ENCODE peak calls at places on chromosomes 7 and 10, in four cellular contexts. T is GM12878, E is K562, R is HepG2. S is an unnamed sample.

GRCh38 chr10:104318810-104319684 is 19.2 kb downstream of the ITPRIP start:
- DNase-seq in T (no peak), E (no peak), R (no peak), S (no peak)

GRCh38 chr7:3043544-3044395 is at the start of gene CARD11:
- DNase-seq in R (no peak), T (no peak), E (peak), S (no peak)

GRCh38 chr7:117069379-117069778 is 116.1 kb downstream of the ST7 start:
- DNase-seq in T (peak), E (no peak), R (no peak), S (no peak)

GRCh38 chr7:41097501-41097900 is 605.4 kb downstream of the INHBA start:
- DNase-seq in T (no peak), E (no peak), R (no peak), S (no peak)

GRCh38 chr10:128744092-128744491 is 617.9 kb upstream of the MKI67 start:
- DNase-seq in R (no peak), E (no peak), T (no peak), S (no peak)

GRCh38 chr7:25860882-25861228 is 291.1 kb upstream of the NFE2L3 start:
- DNase-seq in R (no peak), T (no peak), E (no peak), S (no peak)

GRCh38 chr7:99624487-99624886 is 7.7 kb downstream of the ZSCAN25 start:
- DNase-seq in E (no peak), T (no peak), R (no peak), S (no peak)

GRCh38 chr7:130359276-130359857 is 14.8 kb downstream of the CPA5 start:
- DNase-seq in R (no peak), T (no peak), E (no peak), S (no peak)

GRCh38 chr7:101687791-101688182 is 58.7 kb upstream of the MYL10 start:
- DNase-seq in E (no peak), R (no peak), T (no peak), S (no peak)

GRCh38 chr7:30238721-30239441 is 45.5 kb upstream of the ZNRF2 start:
- DNase-seq in E (no peak), T (peak), R (peak), S (no peak)

GRCh38 chr7:106167439-106168136 is 55.5 kb upstream of the SYPL1 start:
- DNase-seq in R (no peak), E (no peak), T (no peak), S (no peak)

GRCh38 chr10:132810807-132811700 is 25.1 kb upstream of the NKX6-2 start:
- DNase-seq in R (no peak), T (no peak), E (no peak), S (no peak)

GRCh38 chr7:101882595-101883564 is 65.5 kb downstream of the CUX1 start:
- DNase-seq in T (no peak), E (peak), R (peak), S (peak)

GRCh38 chr7:27788438-27788837 is 48.5 kb downstream of the TAX1BP1 start:
- DNase-seq in T (no peak), E (no peak), R (no peak), S (no peak)

GRCh38 chr7:25389489-25390106 is 161.3 kb upstream of the NPVF start:
- DNase-seq in E (peak), T (peak), R (peak), S (peak)

GRCh38 chr7:73701357-73701995 is 18.0 kb downstream of the STX1A start:
- DNase-seq in E (peak), R (peak), T (no peak), S (peak)

GRCh38 chr10:29035721-29036120 is 253.1 kb upstream of the LYZL1 start:
- DNase-seq in R (no peak), E (no peak), T (no peak), S (no peak)

GRCh38 chr10:87646920-87647319 is 12.8 kb upstream of the PAPSS2 start:
- DNase-seq in T (no peak), R (no peak), E (no peak), S (no peak)

GRCh38 chr10:32411797-32412498 is 34.0 kb upstream of the CCDC7 start:
- DNase-seq in E (no peak), R (no peak), T (no peak), S (no peak)

GRCh38 chr7:78260826-78261225 is 462.3 kb downstream of the PHTF2 start:
- DNase-seq in E (no peak), R (no peak), T (no peak), S (no peak)

GRCh38 chr10:8100366-8100765 is 45.9 kb downstream of the GATA3 start:
- DNase-seq in T (no peak), E (no peak), R (no peak), S (no peak)

GRCh38 chr10:8096931-8097330 is 42.4 kb downstream of the GATA3 start:
- DNase-seq in R (no peak), E (no peak), T (no peak), S (no peak)

GRCh38 chr10:8092428-8092827 is 37.9 kb downstream of the GATA3 start:
- DNase-seq in R (no peak), T (no peak), E (no peak), S (no peak)

DNA sequence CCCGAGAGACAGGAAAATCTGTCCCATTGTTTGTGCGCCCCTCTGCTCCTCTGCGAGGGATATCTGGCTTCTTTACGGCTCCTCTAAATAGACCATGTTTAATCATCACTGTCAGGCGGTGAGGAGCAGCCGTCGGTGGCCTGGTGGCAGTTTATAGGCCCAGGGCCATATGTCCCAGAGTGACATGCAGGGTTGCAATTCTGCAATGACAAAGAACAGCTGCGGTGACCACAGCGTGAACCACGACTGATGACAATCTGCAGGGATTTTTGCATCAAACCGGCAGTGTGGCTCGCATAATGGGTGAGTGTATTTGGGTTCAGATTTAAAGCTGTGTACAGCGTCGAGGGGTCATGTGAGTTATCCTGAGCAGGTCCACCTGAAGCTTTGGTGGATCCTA is 41.5 kb downstream of the GATA3 start:
- DNase-seq in R (no peak), T (no peak), E (no peak), S (no peak)
- TF ChIP-seq TARDBP in R (no peak), T (no peak), E (no peak), S (no peak)

GRCh38 chr7:477626-478220 is 41.9 kb downstream of the PDGFA start:
- DNase-seq in E (no peak), T (no peak), R (no peak), S (no peak)
- TF ChIP-seq TARDBP in E (no peak), T (no peak), R (no peak), S (no peak)

GRCh38 chr7:43700646-43701501 is 28.4 kb downstream of the COA1 start:
- DNase-seq in E (no peak), R (no peak), T (no peak), S (no peak)

GRCh38 chr7:43698461-43699255 is 30.7 kb downstream of the COA1 start:
- DNase-seq in R (no peak), T (no peak), E (no peak), S (no peak)

GRCh38 chr7:43701502-43701859 is 27.8 kb downstream of the COA1 start:
- DNase-seq in R (no peak), E (no peak), T (no peak), S (no peak)

GRCh38 chr7:43701929-43702328 is 27.4 kb downstream of the COA1 start:
- DNase-seq in T (no peak), R (no peak), E (no peak), S (no peak)

DNA sequence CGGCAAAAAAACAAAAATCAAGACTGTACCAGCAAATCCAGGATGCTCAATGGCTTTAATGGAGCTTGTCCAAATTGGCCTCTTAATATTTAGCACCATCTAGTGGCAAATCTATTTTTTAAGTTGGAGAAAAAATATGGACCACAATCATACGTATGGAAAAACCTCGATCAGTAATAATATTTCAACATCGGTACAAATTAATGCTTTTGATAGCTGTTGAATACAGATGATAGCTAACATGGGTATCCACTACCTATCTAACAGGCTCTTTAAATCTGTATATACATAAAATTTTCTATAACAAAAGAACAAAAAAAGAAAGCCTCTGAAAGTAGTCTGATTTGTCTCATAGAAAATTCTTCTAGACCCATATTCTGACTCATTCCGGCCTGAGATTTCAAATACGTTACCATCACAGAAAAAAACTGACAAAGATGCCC is 29.2 kb downstream of the COA1 start:
- DNase-seq in T (no peak), R (peak), E (no peak), S (peak)
- TF ChIP-seq TARDBP in T (no peak), R (no peak), E (no peak), S (no peak)

GRCh38 chr10:69879628-69880257 is 78.0 kb downstream of the COL13A1 start:
- DNase-seq in R (peak), T (no peak), E (no peak), S (no peak)
- TF ChIP-seq TARDBP in R (no peak), T (no peak), E (no peak), S (no peak)

DNA sequence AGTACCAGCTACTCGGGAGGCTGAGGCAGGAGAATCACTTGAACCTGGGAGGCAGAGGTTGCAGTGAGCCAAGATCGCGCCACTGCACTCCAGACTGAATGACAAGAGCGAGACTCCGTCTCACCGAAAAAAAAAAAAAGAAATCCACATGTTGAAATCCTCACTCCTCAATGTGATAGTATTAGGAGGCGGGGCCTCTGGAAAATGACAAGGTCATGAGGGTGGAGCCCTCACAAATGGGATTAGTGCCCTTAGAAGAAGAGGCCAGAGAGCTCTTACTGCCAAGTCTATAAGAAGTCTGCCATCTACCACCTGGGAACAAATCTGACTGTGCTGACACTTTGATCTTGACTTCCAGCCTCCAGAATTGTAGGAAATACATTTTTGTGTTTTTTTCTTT is 10.6 kb downstream of the MMD2 start:
- DNase-seq in E (no peak), T (no peak), R (no peak), S (no peak)
- TF ChIP-seq TARDBP in E (no peak), T (no peak), R (no peak), S (no peak)

DNA sequence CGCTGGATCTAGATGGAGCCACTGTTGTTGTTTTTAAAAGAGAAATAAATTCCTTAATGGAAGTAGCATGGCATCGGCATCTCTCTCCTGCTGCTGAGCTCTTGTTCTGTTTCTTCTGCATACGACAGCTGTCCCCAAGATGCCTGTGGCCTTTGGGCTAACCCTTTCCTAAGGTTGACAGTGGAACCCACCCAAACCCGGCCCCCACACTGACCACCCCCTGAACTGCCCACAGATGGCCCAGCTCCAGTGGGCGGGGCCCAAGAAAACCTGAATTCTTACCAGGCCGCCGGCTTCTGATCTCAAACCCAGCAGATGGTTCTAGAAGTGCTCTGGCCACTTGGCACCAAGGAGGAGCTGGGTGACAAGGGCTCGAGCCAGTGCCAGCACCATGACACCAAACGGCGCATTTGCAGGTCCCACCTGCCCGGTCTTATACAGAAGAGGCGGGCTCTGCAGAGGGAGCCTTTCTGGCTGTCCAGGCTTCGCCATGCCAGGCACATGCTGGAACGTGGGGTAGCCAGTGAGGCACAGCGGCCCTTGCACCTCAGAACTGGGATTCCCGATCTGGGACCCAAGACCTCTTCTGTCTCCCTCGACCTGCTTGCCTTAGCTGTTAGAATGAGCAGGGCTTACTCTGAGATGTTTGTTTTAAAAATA is 82.7 kb downstream of the RGS10 start:
- DNase-seq in E (no peak), R (no peak), T (no peak), S (no peak)
- TF ChIP-seq TARDBP in E (no peak), R (no peak), T (no peak), S (no peak)

GRCh38 chr7:7595451-7595850 is 28.8 kb downstream of the MIOS start:
- DNase-seq in E (peak), R (peak), T (no peak), S (peak)
- TF ChIP-seq TARDBP in E (no peak), R (no peak), T (no peak), S (no peak)

GRCh38 chr10:119776536-119776935 is 50.7 kb downstream of the INPP5F start:
- DNase-seq in T (no peak), E (no peak), R (peak), S (no peak)
- TF ChIP-seq TARDBP in T (no peak), E (no peak), R (no peak), S (no peak)

S was measured in HEK293T.